ENCODE peak calls at places on chromosomes 3 and 15, in four cellular contexts. Q is K562, D is body of pancreas, N is DND-41. H is an unnamed sample.

GRCh38 chr3:45143673-45144670 is 2.2 kb downstream of the CDCP1 start:
- DNase-seq in Q (peak; percentile 78), D (peak; percentile 40), N (no peak), H (no peak)

GRCh38 chr15:22229971-22230815 is 149.9 kb downstream of the OR4M2 start:
- DNase-seq in Q (no peak), D (no peak), N (no peak), H (no peak)

GRCh38 chr15:68620721-68621528 is 42.1 kb downstream of the CORO2B start:
- DNase-seq in Q (no peak), D (peak; percentile 67), N (no peak), H (peak; percentile 86)

GRCh38 chr3:37338500-37338899 is 164.1 kb upstream of the LRRFIP2 start:
- DNase-seq in Q (no peak), D (no peak), N (no peak), H (no peak)

GRCh38 chr15:62739082-62739481 is 303.5 kb upstream of the TPM1 start:
- DNase-seq in Q (no peak), D (no peak), N (no peak), H (no peak)

GRCh38 chr3:73637042-73637441 is 12.3 kb upstream of the PDZRN3 start:
- DNase-seq in Q (no peak), D (no peak), N (no peak), H (no peak)

GRCh38 chr3:72816843-72817485 is 31.3 kb downstream of the SHQ1 start:
- DNase-seq in Q (no peak), D (no peak), N (no peak), H (no peak)

GRCh38 chr3:127887321-127887720 is 27.7 kb upstream of the KBTBD12 start:
- DNase-seq in Q (no peak), D (no peak), N (no peak), H (no peak)

GRCh38 chr15:63080638-63081250 is 38.2 kb downstream of the TPM1 start:
- DNase-seq in Q (no peak), D (no peak), N (no peak), H (no peak)

GRCh38 chr3:194101592-194102432 is 34.1 kb upstream of the HES1 start:
- DNase-seq in Q (no peak), D (peak; percentile 68), N (no peak), H (no peak)

GRCh38 chr3:168959731-168960130 is 703.8 kb downstream of the MECOM start:
- DNase-seq in Q (no peak), D (no peak), N (no peak), H (no peak)

GRCh38 chr15:91909574-91909973 is 56.1 kb downstream of the SLCO3A1 start:
- DNase-seq in Q (no peak), D (no peak), N (no peak), H (no peak)

GRCh38 chr3:48851407-48851806 is 3.7 kb upstream of the PRKAR2A start:
- DNase-seq in Q (no peak), D (peak; percentile 14), N (no peak), H (no peak)

GRCh38 chr3:5442786-5443138 is 255.3 kb downstream of the EDEM1 start:
- DNase-seq in Q (no peak), D (no peak), N (no peak), H (no peak)

GRCh38 chr15:69535101-69535638 is 82.6 kb downstream of the RPLP1 start:
- DNase-seq in Q (no peak), D (no peak), N (no peak), H (no peak)

GRCh38 chr3:114756506-114757279 is 390.4 kb downstream of the ZBTB20 start:
- DNase-seq in Q (no peak), D (peak; percentile 73), N (no peak), H (no peak)

GRCh38 chr3:48555231-48555948 is 1.2 kb downstream of the PFKFB4 start:
- DNase-seq in Q (peak; percentile 55), D (no peak), N (no peak), H (no peak)

GRCh38 chr3:190831225-190831624 is 31.3 kb downstream of the GMNC start:
- DNase-seq in Q (no peak), D (no peak), N (no peak), H (no peak)

GRCh38 chr15:98344591-98344990 is 303.7 kb upstream of the IGF1R start:
- DNase-seq in Q (no peak), D (no peak), N (no peak), H (no peak)

GRCh38 chr3:105527538-105527937 is 160.8 kb downstream of the ALCAM start:
- DNase-seq in Q (no peak), D (no peak), N (no peak), H (no peak)

GRCh38 chr3:151315136-151315535 is 1.5 kb downstream of the GPR87 start:
- DNase-seq in Q (no peak), D (no peak), N (no peak), H (no peak)

GRCh38 chr3:49841806-49842205 is 14.6 kb downstream of the TRAIP start:
- DNase-seq in Q (no peak), D (no peak), N (no peak), H (no peak)

GRCh38 chr15:57892181-57892580 is 173.3 kb downstream of the ALDH1A2 start:
- DNase-seq in Q (no peak), D (no peak), N (no peak), H (no peak)

GRCh38 chr3:197364410-197365071 is 66.1 kb upstream of the DLG1 start:
- DNase-seq in Q (no peak), D (no peak), N (no peak), H (no peak)

GRCh38 chr3:142022381-142022780 is 127.0 kb downstream of the TFDP2 start:
- DNase-seq in Q (peak; percentile 37), D (no peak), N (peak; percentile 69), H (no peak)

GRCh38 chr3:119350114-119350513 is 55.9 kb downstream of the ARHGAP31 start:
- DNase-seq in Q (no peak), D (no peak), N (no peak), H (peak; percentile 31)

GRCh38 chr3:148429206-148429605 is 268.5 kb upstream of the AGTR1 start:
- DNase-seq in Q (no peak), D (no peak), N (no peak), H (no peak)

GRCh38 chr3:128502-128901 is 68.1 kb upstream of the CHL1 start:
- DNase-seq in Q (no peak), D (no peak), N (no peak), H (no peak)

GRCh38 chr15:74789741-74790079 is 7.8 kb downstream of the CSK start:
- DNase-seq in Q (no peak), D (no peak), N (no peak), H (no peak)
- H3K4me1 ChIP-seq in Q (peaks cover 31% of the 10 kb centered on the region), D (peaks cover 28% of the 10 kb centered on the region), N (peaks cover 51% of the 10 kb centered on the region), H (peaks cover 47% of the 10 kb centered on the region)

GRCh38 chr15:74432271-74432967 is 1.3 kb downstream of the SEMA7A start:
- DNase-seq in Q (no peak), D (no peak), N (peak; percentile 31), H (no peak)
- H3K4me1 ChIP-seq in Q (peaks cover 73% of the 10 kb centered on the region), D (peaks cover 21% of the 10 kb centered on the region), N (peaks cover 46% of the 10 kb centered on the region), H (peaks cover 20% of the 10 kb centered on the region)

GRCh38 chr15:59222106-59222505 is 15.5 kb downstream of the LDHAL6B start:
- DNase-seq in Q (no peak), D (no peak), N (no peak), H (no peak)

GRCh38 chr15:59222906-59223579 is 16.4 kb downstream of the LDHAL6B start:
- DNase-seq in Q (no peak), D (no peak), N (no peak), H (no peak)

GRCh38 chr15:59227021-59227420 is 20.4 kb downstream of the LDHAL6B start:
- DNase-seq in Q (no peak), D (no peak), N (no peak), H (no peak)

GRCh38 chr15:59223736-59224135 is 17.1 kb downstream of the LDHAL6B start:
- DNase-seq in Q (no peak), D (peak; percentile 21), N (no peak), H (no peak)

DNA sequence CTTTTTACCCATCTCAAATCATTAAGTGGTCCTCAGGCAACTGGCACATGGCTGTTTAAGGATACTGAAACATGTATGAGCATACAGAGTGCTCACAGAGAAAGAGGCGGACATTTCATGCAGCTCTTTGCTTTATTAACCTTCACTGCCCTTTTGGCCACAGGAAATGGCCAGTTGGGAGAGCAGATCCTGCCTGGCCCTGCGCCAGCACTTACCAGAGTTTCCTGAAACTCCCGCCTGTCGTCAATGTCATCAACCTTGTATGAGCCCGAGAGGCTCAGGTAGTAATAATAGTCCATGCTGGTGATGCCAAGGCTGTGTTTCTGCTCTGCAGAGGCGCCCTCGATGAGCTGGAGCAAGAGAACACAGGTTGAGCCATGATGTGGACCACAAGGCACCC is 17.8 kb downstream of the LDHAL6B start:
- DNase-seq in Q (no peak), D (no peak), N (no peak), H (peak; percentile 52)
- H3K4me1 ChIP-seq in Q (no peaks in the 10 kb centered on the region), D (no peaks in the 10 kb centered on the region), N (no peaks in the 10 kb centered on the region), H (peaks cover 23% of the 10 kb centered on the region)

GRCh38 chr3:129122697-129123055 is 1.1 kb upstream of the RAB43 start:
- DNase-seq in Q (no peak), D (peak; percentile 14), N (no peak), H (no peak)

GRCh38 chr3:129120254-129121004 is 1.2 kb downstream of the RAB43 start:
- DNase-seq in Q (peak; percentile 62), D (peak; percentile 95), N (peak; percentile 96), H (peak; percentile 80)

GRCh38 chr3:129121016-129121791 is 400 bp downstream of the RAB43 start:
- DNase-seq in Q (no peak), D (no peak), N (peak; percentile 63), H (no peak)

GRCh38 chr3:129123314-129124060 is 1.9 kb upstream of the RAB43 start:
- DNase-seq in Q (no peak), D (peak; percentile 17), N (no peak), H (no peak)

DNA sequence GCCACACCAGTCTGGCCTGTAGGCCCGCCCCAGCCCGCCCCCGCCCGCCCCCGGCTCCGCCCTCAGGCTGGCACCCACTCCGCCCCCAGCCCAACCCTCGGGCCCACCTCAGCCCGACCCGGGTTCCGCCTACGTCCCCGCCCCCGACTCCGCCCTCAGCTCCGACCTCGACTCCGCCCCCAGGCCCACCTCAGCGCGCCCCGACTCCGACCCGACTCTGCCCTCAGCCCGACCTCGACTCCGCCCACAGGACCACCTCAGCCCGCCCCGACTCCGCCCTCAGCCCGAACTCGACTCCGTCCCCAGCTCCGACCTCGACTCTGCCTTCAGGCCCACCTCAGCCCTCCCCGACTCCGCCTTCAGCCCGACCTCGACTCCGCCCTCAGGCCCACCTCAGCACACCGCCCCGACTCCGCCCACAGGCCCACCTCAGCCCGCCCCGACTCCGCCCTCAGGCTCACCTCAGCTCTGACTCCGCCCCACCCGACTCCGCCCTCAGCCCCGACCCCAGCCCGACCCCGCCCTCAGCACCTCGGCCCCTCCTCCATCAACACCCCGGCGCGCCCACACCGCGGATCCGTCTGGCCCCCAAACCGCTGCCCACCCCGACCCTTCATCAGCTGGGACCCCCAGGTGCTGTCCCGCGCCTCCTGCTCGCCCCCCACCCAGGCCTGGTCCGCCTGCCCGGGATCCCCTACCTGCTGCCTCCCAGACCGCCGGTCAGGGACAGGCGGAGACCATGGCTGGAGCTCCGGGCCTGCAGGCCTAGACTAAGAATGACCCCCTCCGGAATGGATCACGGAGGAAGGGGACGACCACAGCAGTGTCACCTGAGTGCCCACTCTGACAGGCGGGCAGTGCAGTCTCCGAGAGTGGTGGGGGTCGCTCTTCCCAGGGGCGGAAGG is at the start of gene RAB43:
- DNase-seq in Q (peak; percentile 97), D (peak; percentile 93), N (peak; percentile 93), H (peak; percentile 91)
- H3K4me1 ChIP-seq in Q (peaks cover 15% of the 10 kb centered on the region), D (peaks cover 51% of the 10 kb centered on the region), N (peaks cover 38% of the 10 kb centered on the region), H (peaks cover 26% of the 10 kb centered on the region)

GRCh38 chr15:33357845-33358244 is 47.1 kb downstream of the RYR3 start:
- DNase-seq in Q (no peak), D (no peak), N (no peak), H (no peak)
- H3K4me1 ChIP-seq in Q (no peaks in the 10 kb centered on the region), D (no peaks in the 10 kb centered on the region), N (no peaks in the 10 kb centered on the region), H (no peaks in the 10 kb centered on the region)

GRCh38 chr3:152386208-152386607 is 117.5 kb downstream of the MBNL1 start:
- DNase-seq in Q (no peak), D (no peak), N (no peak), H (no peak)
- H3K4me1 ChIP-seq in Q (no peaks in the 10 kb centered on the region), D (peaks cover 59% of the 10 kb centered on the region), N (peaks cover 19% of the 10 kb centered on the region), H (peaks cover 91% of the 10 kb centered on the region)

GRCh38 chr3:143165211-143165610 is 45.6 kb downstream of the CHST2 start:
- DNase-seq in Q (no peak), D (no peak), N (no peak), H (no peak)
- H3K4me1 ChIP-seq in Q (peaks cover 42% of the 10 kb centered on the region), D (no peaks in the 10 kb centered on the region), N (peaks cover 75% of the 10 kb centered on the region), H (no peaks in the 10 kb centered on the region)

H was measured in heart right ventricle.